ENCODE peak calls at places on chromosomes 2 and 18, in nine cellular contexts. Z, F, S, E, Q, K, D, U and N are unnamed samples.

GRCh38 chr2:36672199-36672598 is 24.3 kb upstream of the VIT start:
- DNase-seq in Z (peak; percentile 42), S (no peak), K (peak; percentile 74), F (no peak), Q (peak; percentile 67), D (no peak), U (peak; percentile 62), E (peak; percentile 25), N (no peak)

GRCh38 chr18:72941001-72941400 is 73.2 kb upstream of the NETO1 start:
- DNase-seq in Z (peak; percentile 1), E (no peak), Q (no peak), S (no peak), U (no peak), D (no peak), F (no peak), K (peak; percentile 4), N (no peak)

GRCh38 chr2:165844216-165844615 is 50.2 kb upstream of the GALNT3 start:
- DNase-seq in D (no peak), S (no peak), F (no peak), U (no peak), Z (no peak), E (no peak), Q (no peak), K (no peak), N (no peak)

GRCh38 chr2:181724662-181725061 is 44.3 kb upstream of the NEUROD1 start:
- DNase-seq in U (no peak), Q (no peak), K (no peak), D (no peak), F (no peak), E (no peak), S (no peak), Z (no peak), N (no peak)

GRCh38 chr2:121330921-121331320 is 45.9 kb upstream of the TFCP2L1 start:
- DNase-seq in D (peak; percentile 11), Q (no peak), K (no peak), U (no peak), Z (no peak), E (no peak), S (peak; percentile 28), F (peak; percentile 26), N (no peak)

GRCh38 chr2:8279506-8279905 is 402.4 kb upstream of the ID2 start:
- DNase-seq in F (no peak), S (no peak), E (no peak), D (no peak), Q (no peak), K (no peak), Z (no peak), U (no peak), N (no peak)

GRCh38 chr2:19955544-19956422 is 34.1 kb downstream of the WDR35 start:
- DNase-seq in S (peak; percentile 67), D (no peak), K (peak; percentile 88), F (no peak), U (peak; percentile 86), E (peak; percentile 63), Z (peak; percentile 81), Q (peak; percentile 88), N (peak; percentile 44)

GRCh38 chr2:220915087-220915486 is 657.0 kb downstream of the EPHA4 start:
- DNase-seq in U (no peak), Z (no peak), D (no peak), F (no peak), K (no peak), S (no peak), Q (no peak), E (no peak), N (no peak)

GRCh38 chr2:129738799-129739198 is 240.7 kb upstream of the RAB6C start:
- DNase-seq in F (peak; percentile 61), U (no peak), E (no peak), D (peak; percentile 50), S (no peak), Z (no peak), Q (no peak), K (no peak), N (no peak)

GRCh38 chr2:181138816-181139215 is 158.4 kb downstream of the UBE2E3 start:
- DNase-seq in Q (peak; percentile 52), D (no peak), K (peak; percentile 25), F (no peak), Z (no peak), E (no peak), S (no peak), U (no peak), N (no peak)

GRCh38 chr2:56589820-56590219 is 406.0 kb downstream of the CCDC85A start:
- DNase-seq in E (no peak), F (no peak), Q (no peak), U (no peak), K (no peak), S (no peak), D (no peak), Z (no peak), N (no peak)

GRCh38 chr2:226898925-226899324 is 63.1 kb downstream of the RHBDD1 start:
- DNase-seq in Z (no peak), Q (no peak), D (no peak), K (no peak), S (no peak), E (no peak), F (no peak), U (no peak), N (no peak)

GRCh38 chr2:230967113-230967512 is 28.8 kb upstream of the SPATA3 start:
- DNase-seq in S (no peak), E (no peak), Z (no peak), Q (no peak), U (no peak), D (no peak), K (no peak), F (no peak), N (no peak)

GRCh38 chr2:230972046-230972445 is 23.9 kb upstream of the SPATA3 start:
- DNase-seq in K (no peak), E (no peak), Q (no peak), U (no peak), S (no peak), Z (no peak), F (peak; percentile 35), D (no peak), N (no peak)

GRCh38 chr2:230964136-230964730 is 31.7 kb upstream of the SPATA3 start:
- DNase-seq in D (no peak), Z (no peak), U (no peak), F (peak; percentile 49), K (no peak), E (no peak), S (no peak), Q (no peak), N (no peak)

GRCh38 chr2:230969673-230970015 is 26.3 kb upstream of the SPATA3 start:
- DNase-seq in D (no peak), U (no peak), K (no peak), Q (no peak), Z (no peak), F (no peak), S (no peak), E (no peak), N (no peak)

GRCh38 chr2:230968921-230969672 is 26.8 kb upstream of the SPATA3 start:
- DNase-seq in U (no peak), E (no peak), S (no peak), K (no peak), F (peak; percentile 52), Z (no peak), D (no peak), Q (no peak), N (no peak)
- H3K4me3 ChIP-seq in U (no peak overlapping the region), E (no peak overlapping the region), S (peak overlapping the region; percentile 3), K (no peak overlapping the region), F (no peak overlapping the region), Z (no peak overlapping the region), D (no peak overlapping the region), Q (no peak overlapping the region), N (no peak overlapping the region)

GRCh38 chr2:113157108-113157896 is 16.5 kb upstream of the PSD4 start:
- DNase-seq in E (no peak), Z (peak; percentile 70), S (peak; percentile 87), U (peak; percentile 76), Q (no peak), D (no peak), F (peak; percentile 62), K (peak; percentile 73), N (no peak)
- H3K4me3 ChIP-seq in E (peak overlapping the region; percentile 57), Z (peak overlapping the region; percentile 55), S (peak overlapping the region; percentile 55), U (peak overlapping the region; percentile 59), Q (peak overlapping the region; percentile 39), D (peak overlapping the region; percentile 49), F (peak overlapping the region; percentile 61), K (peak overlapping the region; percentile 81), N (peak overlapping the region; percentile 38)

GRCh38 chr2:177393824-177394614 is 1.4 kb downstream of the AGPS start:
- DNase-seq in F (no peak), D (no peak), U (no peak), E (no peak), Z (no peak), S (no peak), Q (no peak), K (no peak), N (no peak)

GRCh38 chr2:177393381-177393780 is 808 bp downstream of the AGPS start:
- DNase-seq in Z (no peak), E (peak; percentile 14), Q (no peak), F (no peak), K (peak; percentile 21), S (no peak), D (no peak), U (peak; percentile 4), N (no peak)

GRCh38 chr2:177395594-177395993 is 3.0 kb downstream of the AGPS start:
- DNase-seq in K (no peak), U (no peak), S (no peak), F (no peak), E (no peak), Z (no peak), D (no peak), Q (no peak), N (no peak)

GRCh38 chr2:177392373-177393246 is at the start of gene AGPS:
- DNase-seq in K (peak; percentile 83), D (peak; percentile 84), E (peak; percentile 39), Z (peak; percentile 83), F (peak; percentile 84), S (peak; percentile 96), Q (peak; percentile 71), U (peak; percentile 85), N (no peak)

DNA sequence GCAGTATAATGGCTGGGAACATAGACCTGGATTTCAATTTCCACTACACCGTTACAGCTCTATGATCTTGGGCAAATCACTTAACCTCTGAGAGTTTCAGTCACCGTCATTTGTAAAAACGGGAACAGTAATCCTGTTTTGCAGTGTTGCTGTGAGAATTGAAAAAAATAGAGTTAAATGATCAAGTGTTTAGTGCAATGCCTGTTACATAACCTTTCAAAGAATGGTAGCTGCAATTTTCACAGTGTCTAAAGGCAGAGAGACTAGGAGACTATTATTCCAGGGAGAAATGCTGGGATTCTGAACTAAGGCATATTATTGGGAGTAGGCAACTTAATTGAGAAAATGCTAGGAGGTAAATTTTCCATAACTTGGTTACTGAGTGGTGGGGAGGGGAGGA is 2.0 kb downstream of the AGPS start:
- DNase-seq in Z (no peak), E (no peak), Q (no peak), U (no peak), F (no peak), S (no peak), K (no peak), D (no peak), N (no peak)
- H3K4me3 ChIP-seq in Z (no peak overlapping the region), E (no peak overlapping the region), Q (no peak overlapping the region), U (no peak overlapping the region), F (no peak overlapping the region), S (no peak overlapping the region), K (peak overlapping the region; percentile 91), D (no peak overlapping the region), N (no peak overlapping the region)

DNA sequence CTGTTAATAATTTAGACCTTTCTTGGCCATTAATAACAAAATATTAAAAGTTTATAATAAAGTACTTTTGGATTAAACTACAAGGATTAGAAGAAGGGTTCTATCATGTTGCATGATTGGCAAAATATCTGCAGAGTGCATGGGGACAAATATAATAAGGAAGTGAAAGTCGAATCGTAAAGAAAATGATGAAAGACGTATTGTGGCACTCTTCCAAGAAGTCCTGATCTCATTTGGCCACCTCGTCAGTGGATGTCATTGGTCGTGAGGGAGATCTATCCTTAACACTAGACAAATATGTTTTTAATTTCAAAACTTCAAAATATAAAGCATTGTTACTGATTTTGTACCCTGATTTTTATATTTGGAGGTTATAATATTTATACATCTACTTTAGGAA is 197.7 kb upstream of the STON1 start:
- DNase-seq in D (no peak), Q (peak; percentile 55), K (no peak), Z (no peak), S (no peak), E (no peak), U (no peak), F (no peak), N (no peak)
- H3K4me3 ChIP-seq in D (no peak overlapping the region), Q (no peak overlapping the region), K (peak overlapping the region; percentile 75), Z (no peak overlapping the region), S (no peak overlapping the region), E (no peak overlapping the region), U (no peak overlapping the region), F (no peak overlapping the region), N (no peak overlapping the region)